ENCODE peak calls at places on chromosomes 16 and 17, in eight cellular contexts. Y, P, Q, W, V, U, C and D are unnamed samples.

GRCh38 chr17:64103751-64104364 is 26.1 kb downstream of the ERN1 start:
- DNase-seq in Y (no peak), P (no peak), Q (no peak), W (no peak), V (no peak), U (no peak), C (peak; percentile 76), D (no peak)

GRCh38 chr17:19397556-19398041 is 10.6 kb upstream of the MFAP4 start:
- DNase-seq in Y (no peak), P (no peak), Q (no peak), W (no peak), V (no peak), U (no peak), C (peak; percentile 19), D (no peak)

GRCh38 chr16:560701-561412 is 663 bp downstream of the PRR35 start:
- DNase-seq in Y (no peak), P (no peak), Q (no peak), W (no peak), V (no peak), U (no peak), C (no peak), D (no peak)

GRCh38 chr17:56393156-56393555 is 200.3 kb upstream of the NOG start:
- DNase-seq in Y (no peak), P (no peak), Q (no peak), W (no peak), V (no peak), U (no peak), C (no peak), D (no peak)

GRCh38 chr16:68786685-68787418 is 49.8 kb downstream of the CDH1 start:
- DNase-seq in Y (no peak), P (no peak), Q (peak; percentile 52), W (peak; percentile 65), V (peak; percentile 94), U (peak; percentile 24), C (peak; percentile 91), D (peak; percentile 33)

GRCh38 chr16:16166952-16167351 is 56.3 kb downstream of the ABCC6 start:
- DNase-seq in Y (no peak), P (no peak), Q (no peak), W (no peak), V (no peak), U (no peak), C (no peak), D (no peak)

GRCh38 chr17:45784583-45785372 is 658 bp downstream of the CRHR1 start:
- DNase-seq in Y (no peak), P (peak; percentile 15), Q (no peak), W (peak; percentile 69), V (no peak), U (no peak), C (peak; percentile 14), D (no peak)

GRCh38 chr17:57580055-57580739 is 164.9 kb downstream of the CCDC182 start:
- DNase-seq in Y (no peak), P (no peak), Q (no peak), W (no peak), V (no peak), U (no peak), C (no peak), D (no peak)

GRCh38 chr17:12070561-12070960 is 49.9 kb downstream of the MAP2K4 start:
- DNase-seq in Y (no peak), P (no peak), Q (no peak), W (no peak), V (no peak), U (peak; percentile 45), C (peak; percentile 65), D (no peak)

GRCh38 chr17:31537558-31537957 is 146.1 kb downstream of the RAB11FIP4 start:
- DNase-seq in Y (no peak), P (peak; percentile 23), Q (no peak), W (no peak), V (no peak), U (no peak), C (no peak), D (no peak)

GRCh38 chr16:19749571-19750080 is 31.6 kb downstream of the IQCK start:
- DNase-seq in Y (no peak), P (no peak), Q (no peak), W (no peak), V (no peak), U (no peak), C (no peak), D (no peak)

GRCh38 chr16:31456988-31457360 is 2.3 kb upstream of the ARMC5 start:
- DNase-seq in Y (no peak), P (no peak), Q (no peak), W (no peak), V (no peak), U (no peak), C (no peak), D (no peak)

GRCh38 chr17:78374631-78375274 is 3.7 kb upstream of the PGS1 start:
- DNase-seq in Y (no peak), P (no peak), Q (no peak), W (no peak), V (no peak), U (no peak), C (no peak), D (no peak)

GRCh38 chr16:69772560-69773254 is 10.6 kb downstream of the WWP2 start:
- DNase-seq in Y (no peak), P (no peak), Q (no peak), W (no peak), V (no peak), U (no peak), C (peak; percentile 10), D (no peak)